ENCODE peak calls at places on chromosomes 13 and 19, in four cellular contexts. Q is T-helper 2 cell, C is smooth muscle cell of the brain vasculature, B is KBM-7. K is an unnamed sample.

GRCh38 chr13:98877466-98877865 is 100.4 kb downstream of the DOCK9 start:
- DNase-seq in Q (no peak), B (no peak), C (no peak), K (no peak)

GRCh38 chr13:48775804-48776203 is 122.1 kb downstream of the CYSLTR2 start:
- DNase-seq in C (peak; percentile 53), B (peak; percentile 50), Q (no peak), K (peak; percentile 85)

GRCh38 chr13:112078216-112078615 is 11.3 kb downstream of the SOX1 start:
- DNase-seq in Q (no peak), C (no peak), B (no peak), K (no peak)

GRCh38 chr13:62014299-62014698 is 598.6 kb upstream of the PCDH20 start:
- DNase-seq in C (no peak), B (peak; percentile 46), Q (no peak), K (peak; percentile 56)

GRCh38 chr19:17450264-17451075 is 2.0 kb upstream of the TMEM221 start:
- DNase-seq in Q (peak; percentile 19), B (peak; percentile 86), C (no peak), K (no peak)

GRCh38 chr13:27147530-27148170 is 24.0 kb downstream of the USP12 start:
- DNase-seq in Q (no peak), B (no peak), C (no peak), K (no peak)

GRCh38 chr13:107883561-107884175 is 331.7 kb downstream of the LIG4 start:
- DNase-seq in Q (no peak), B (no peak), C (no peak), K (no peak)

GRCh38 chr19:45920458-45920857 is 5.9 kb upstream of the NANOS2 start:
- DNase-seq in B (peak; percentile 26), C (no peak), Q (no peak), K (no peak)

GRCh38 chr13:114009590-114010400 is 35.9 kb upstream of the C13orf46 start:
- DNase-seq in Q (no peak), C (no peak), B (no peak), K (no peak)

GRCh38 chr13:97012251-97013048 is 18.2 kb upstream of the OXGR1 start:
- DNase-seq in B (no peak), Q (no peak), C (no peak), K (no peak)

GRCh38 chr13:43760257-43760656 is 26.5 kb downstream of the ENOX1 start:
- DNase-seq in C (no peak), B (no peak), Q (no peak), K (no peak)

GRCh38 chr13:97521726-97522125 is 87.8 kb downstream of the RAP2A start:
- DNase-seq in B (no peak), Q (no peak), C (no peak), K (no peak)

GRCh38 chr19:48443731-48444128 is 2.1 kb upstream of the GRWD1 start:
- DNase-seq in B (no peak), C (no peak), Q (no peak), K (no peak)

GRCh38 chr19:43438291-43439162 is 23.8 kb downstream of the TEX101 start:
- DNase-seq in B (no peak), Q (no peak), C (no peak), K (no peak)

GRCh38 chr19:3403489-3404323 is 37.3 kb downstream of the NFIC start:
- DNase-seq in C (peak; percentile 89), Q (no peak), B (peak; percentile 19), K (no peak)

GRCh38 chr19:35107541-35107939 is 8.1 kb upstream of the FXYD3 start:
- DNase-seq in Q (no peak), C (no peak), B (no peak), K (no peak)

GRCh38 chr19:38375748-38376147 is 1.4 kb downstream of the PSMD8 start:
- DNase-seq in B (no peak), C (no peak), Q (no peak), K (no peak)

GRCh38 chr19:55253264-55253663 is 5.6 kb downstream of the PPP6R1 start:
- DNase-seq in Q (no peak), C (no peak), B (no peak), K (no peak)

GRCh38 chr13:76992548-76993001 is 694 bp downstream of the CLN5 start:
- DNase-seq in B (no peak), C (no peak), Q (no peak), K (no peak)

GRCh38 chr19:55116232-55117062 is 990 bp downstream of the PPP1R12C start:
- DNase-seq in C (peak; percentile 17), B (peak; percentile 73), Q (peak; percentile 33), K (no peak)

GRCh38 chr19:39137131-39137530 is 11.5 kb downstream of the PAK4 start:
- DNase-seq in Q (no peak), B (no peak), C (no peak), K (no peak)

GRCh38 chr13:19618925-19619324 is 14.5 kb upstream of the MPHOSPH8 start:
- DNase-seq in C (no peak), B (peak; percentile 59), Q (no peak), K (no peak)

GRCh38 chr19:55447421-55448174 is 4.5 kb upstream of the SHISA7 start:
- DNase-seq in B (peak; percentile 58), Q (no peak), C (no peak), K (peak; percentile 16)

GRCh38 chr19:28710278-28710677 is 502.7 kb downstream of the UQCRFS1 start:
- DNase-seq in C (peak; percentile 41), Q (no peak), B (peak; percentile 56), K (peak; percentile 47)

GRCh38 chr19:7873304-7874079 is 698 bp downstream of the PRR36 start:
- DNase-seq in Q (no peak), B (no peak), C (no peak), K (no peak)

GRCh38 chr19:40927567-40927966 is 45.5 kb upstream of the CYP2A7 start:
- DNase-seq in C (no peak), Q (no peak), B (no peak), K (no peak)

GRCh38 chr13:52162279-52163101 is 3.1 kb upstream of the NEK3 start:
- DNase-seq in Q (no peak), B (peak; percentile 49), C (peak; percentile 33), K (no peak)

GRCh38 chr13:60379837-60380236 is 17.2 kb upstream of the TDRD3 start:
- DNase-seq in Q (no peak), C (no peak), B (no peak), K (no peak)

GRCh38 chr13:98384739-98385138 is 192.2 kb downstream of the STK24 start:
- DNase-seq in C (peak; percentile 84), B (no peak), Q (no peak), K (no peak)

GRCh38 chr13:113406321-113407102 is 42.6 kb upstream of the GRTP1 start:
- DNase-seq in B (no peak), C (no peak), Q (no peak), K (no peak)

GRCh38 chr19:28426902-28427232 is 786.1 kb downstream of the UQCRFS1 start:
- DNase-seq in B (no peak), C (no peak), Q (no peak), K (no peak)

GRCh38 chr13:50386527-50387123 is 371.4 kb downstream of the KCNRG start:
- DNase-seq in B (no peak), C (no peak), Q (no peak), K (no peak)

GRCh38 chr13:25213716-25214115 is 41.6 kb upstream of the AMER2 start:
- DNase-seq in Q (no peak), C (no peak), B (no peak), K (no peak)

GRCh38 chr19:54905908-54906511 is at the start of gene NCR1:
- DNase-seq in C (no peak), Q (no peak), B (no peak), K (no peak)

GRCh38 chr19:38394488-38394887 is 6.0 kb downstream of the SPRED3 start:
- DNase-seq in B (no peak), Q (peak; percentile 49), C (no peak), K (no peak)

K was measured in SK-N-MC.